ENCODE peak calls at places on chromosomes 11 and 22, in seven cellular contexts. E, H, I, A, F, L and J are unnamed samples. For H3K27me3, the result is how much of the 10 kb centered on the place peaks cover.

GRCh38 chr11:6523253-6523652 is 26.2 kb downstream of the DNHD1 start:
- DNase-seq in H (peak), I (no peak), A (peak), L (no peak), F (no peak), E (peak), J (no peak)

GRCh38 chr11:120067361-120068113 is 70.4 kb downstream of the TRIM29 start:
- DNase-seq in F (no peak), L (no peak), I (no peak), H (no peak), A (no peak), E (no peak), J (no peak)

GRCh38 chr11:34830648-34831047 is 85.5 kb downstream of the APIP start:
- DNase-seq in L (no peak), I (no peak), E (no peak), A (peak), H (no peak), F (peak), J (peak)

GRCh38 chr11:37712246-37712645 is 1114.2 kb upstream of the RAG2 start:
- DNase-seq in F (no peak), I (no peak), L (no peak), E (peak), A (no peak), H (no peak), J (no peak)

GRCh38 chr11:60924110-60924905 is at the start of gene TMEM132A:
- DNase-seq in E (peak), A (peak), F (no peak), H (no peak), L (no peak), I (peak), J (peak)

GRCh38 chr11:6572215-6572614 is 31.2 kb downstream of the RRP8 start:
- DNase-seq in A (peak), I (no peak), E (peak), F (peak), L (no peak), H (peak), J (no peak)

GRCh38 chr11:2297623-2298030 is 4.1 kb downstream of the C11orf21 start:
- DNase-seq in L (no peak), E (no peak), F (no peak), I (no peak), H (no peak), A (no peak), J (no peak)

GRCh38 chr11:67002297-67002913 is 20.5 kb upstream of the SYT12 start:
- DNase-seq in I (no peak), L (no peak), F (no peak), H (no peak), E (no peak), A (no peak), J (no peak)

GRCh38 chr11:106424111-106424510 is 346.6 kb downstream of the AASDHPPT start:
- DNase-seq in E (peak), F (peak), I (no peak), L (no peak), H (peak), A (peak), J (no peak)

GRCh38 chr22:44068422-44069191 is 44.5 kb downstream of the PARVB start:
- DNase-seq in A (no peak), I (no peak), L (peak), E (no peak), H (no peak), F (no peak), J (peak)

GRCh38 chr22:47382164-47382890 is 619.9 kb downstream of the TBC1D22A start:
- DNase-seq in A (no peak), H (no peak), I (peak), F (no peak), L (no peak), E (no peak), J (no peak)

GRCh38 chr22:36267058-36267457 is 14.1 kb downstream of the APOL1 start:
- DNase-seq in F (no peak), E (no peak), I (no peak), A (no peak), L (no peak), H (no peak), J (no peak)

GRCh38 chr11:133983660-133984316 is 27.0 kb upstream of the IGSF9B start:
- DNase-seq in I (no peak), F (no peak), L (no peak), A (no peak), E (no peak), H (no peak), J (no peak)

GRCh38 chr11:125091247-125091876 is 20.1 kb downstream of the TMEM218 start:
- DNase-seq in H (no peak), I (peak), A (peak), E (peak), L (no peak), F (peak), J (no peak)

GRCh38 chr11:108897071-108897481 is 232.2 kb downstream of the DDX10 start:
- DNase-seq in E (no peak), F (no peak), H (no peak), I (no peak), A (peak), L (no peak), J (no peak)

GRCh38 chr11:208177-208916 is 839 bp downstream of the RIC8A start:
- DNase-seq in E (peak), I (peak), L (peak), A (peak), F (no peak), H (no peak), J (peak)

DNA sequence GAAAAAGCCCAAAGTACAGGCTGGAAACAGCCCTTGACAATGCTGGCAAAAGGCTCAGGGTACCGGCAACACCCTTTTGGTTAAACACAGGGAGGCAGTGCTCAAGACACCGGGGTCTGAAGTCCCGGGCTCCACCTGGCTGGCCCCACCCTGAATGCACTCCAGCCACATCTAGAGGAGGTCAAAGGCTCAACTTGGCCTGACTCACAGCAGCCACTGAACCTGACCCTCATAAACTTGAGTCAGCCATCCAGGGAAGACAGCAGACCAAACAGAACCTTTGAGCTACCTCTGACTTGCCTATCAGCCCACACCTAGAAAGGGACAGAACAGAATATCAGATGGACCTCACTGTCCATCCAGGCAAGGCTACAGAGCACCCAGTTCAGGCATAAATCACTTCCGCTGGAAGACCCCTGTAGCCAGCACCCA is 3.8 kb downstream of the CFL1 start:
- DNase-seq in E (no peak), I (peak), F (no peak), A (no peak), L (no peak), H (no peak), J (no peak)
- H3K27ac ChIP-seq in E (no peak), I (no peak), F (no peak), A (no peak), L (no peak), H (no peak), J (no peak)

GRCh38 chr11:115193931-115194797 is 310.1 kb downstream of the CADM1 start:
- DNase-seq in F (no peak), H (no peak), L (no peak), I (no peak), A (peak), E (no peak), J (no peak)
- H3K27me3 ChIP-seq in F (under half), H (under half), L (under half), I (under half), A (under half), E (under half), J (under half)

DNA sequence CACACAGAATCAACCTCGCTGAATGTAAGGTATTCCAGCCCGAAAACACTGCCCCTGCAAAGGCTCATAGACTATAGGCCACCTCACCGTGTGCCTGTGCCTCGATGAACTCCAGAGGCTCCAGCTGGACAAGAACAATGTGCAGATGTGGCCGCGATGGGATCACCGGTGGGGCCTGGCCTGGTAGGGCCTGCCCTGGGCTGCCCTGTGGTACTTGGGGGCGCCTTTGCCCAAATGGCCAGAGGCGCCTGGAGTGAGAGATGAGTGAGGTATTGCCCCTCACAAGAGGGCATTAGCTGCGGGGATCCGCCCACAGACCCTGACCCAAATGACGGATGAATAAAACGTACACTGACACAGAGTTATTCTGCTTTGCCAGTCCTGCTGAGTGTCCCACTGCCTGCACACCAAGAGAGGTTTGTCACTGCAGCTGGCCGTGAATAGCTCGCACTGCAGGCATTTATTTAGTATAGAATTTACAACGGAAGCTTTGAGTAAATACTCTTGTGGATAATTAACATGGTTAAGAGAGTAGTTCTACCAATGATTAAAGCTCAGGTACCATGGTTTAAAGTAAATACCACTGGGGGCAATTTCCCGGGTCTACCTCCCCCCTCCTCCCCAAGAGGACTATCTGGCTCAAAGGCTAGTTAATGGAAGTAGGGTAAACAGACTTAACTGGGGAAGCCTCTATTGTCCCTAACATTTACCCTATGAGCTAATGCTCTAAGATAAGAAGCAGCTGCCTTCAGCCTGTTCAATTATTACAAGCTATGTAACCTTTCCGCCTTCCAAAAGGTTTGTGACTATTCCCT is 101.1 kb upstream of the IGLL5 start:
- DNase-seq in F (no peak), H (no peak), A (no peak), I (no peak), E (no peak), L (no peak), J (no peak)
- H3K27ac ChIP-seq in F (no peak), H (no peak), A (no peak), I (no peak), E (no peak), L (no peak), J (no peak)

GRCh38 chr22:29499852-29500251 is 19.8 kb downstream of the NEFH start:
- DNase-seq in L (no peak), H (no peak), A (no peak), E (no peak), I (no peak), F (no peak), J (no peak)
- H3K27me3 ChIP-seq in L (under half), H (under half), A (under half), E (under half), I (under half), F (under half), J (under half)

GRCh38 chr22:45688606-45689080 is 17.0 kb downstream of the ATXN10 start:
- DNase-seq in L (no peak), E (peak), A (peak), F (peak), I (no peak), H (peak), J (no peak)
- H3K27ac ChIP-seq in L (peak), E (peak), A (peak), F (peak), I (no peak), H (peak), J (no peak)

DNA sequence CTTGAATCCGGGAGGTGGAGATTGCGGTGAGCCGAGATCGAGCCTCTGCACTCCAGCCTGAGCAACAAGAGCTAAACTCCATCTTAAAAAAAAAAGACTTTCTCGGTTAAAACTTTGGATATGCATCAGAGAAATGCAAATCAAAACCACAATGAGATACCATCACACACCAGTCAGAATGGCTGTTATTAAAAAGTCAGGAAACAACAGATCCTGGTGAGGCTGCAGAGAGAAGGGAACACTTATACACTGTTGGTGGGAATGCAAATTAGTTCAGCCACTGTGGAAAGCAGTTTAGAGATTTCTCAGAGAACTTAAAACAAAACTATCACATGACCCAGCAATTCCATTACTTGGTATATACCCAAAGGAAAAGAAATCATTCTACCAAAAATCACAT is 619.4 kb upstream of the KIRREL3 start:
- DNase-seq in E (no peak), F (no peak), I (no peak), A (peak), L (no peak), H (no peak), J (no peak)
- H3K27me3 ChIP-seq in E (under half), F (under half), I (under half), A (under half), L (under half), H (under half), J (under half)

DNA sequence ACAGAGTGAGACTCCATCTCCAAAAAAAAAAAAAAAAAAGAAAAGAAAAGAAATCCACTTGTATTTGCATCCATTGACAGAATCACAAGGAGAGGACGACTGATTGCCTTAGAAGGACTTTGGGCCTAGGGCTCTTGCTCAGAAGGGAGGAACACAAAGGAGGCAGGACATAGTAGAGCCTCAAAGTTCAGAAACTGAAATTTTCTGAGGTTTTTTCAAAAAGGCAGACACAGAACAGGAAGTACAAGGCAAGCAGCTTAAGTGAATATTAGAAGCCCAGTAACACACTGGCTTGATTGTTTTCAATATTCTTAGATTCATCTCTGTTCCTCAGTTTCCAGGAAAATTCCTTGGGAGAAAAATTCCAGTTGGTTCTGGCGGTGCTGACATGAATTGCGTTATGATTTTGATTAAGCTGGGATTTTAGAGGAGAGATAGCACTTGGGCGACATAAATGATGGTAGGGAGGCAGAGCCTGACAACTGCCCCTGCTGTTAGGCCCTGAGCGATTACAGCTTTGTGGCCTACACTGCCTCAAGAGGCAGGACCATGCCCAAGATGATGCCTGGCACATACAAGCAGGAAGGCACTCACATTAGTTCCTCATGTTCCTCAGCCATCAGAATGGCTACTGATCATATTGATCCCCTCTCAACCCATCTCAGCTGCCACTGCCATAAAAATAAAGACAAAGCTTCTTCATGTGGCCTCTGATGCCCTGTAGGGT is 15.3 kb downstream of the CLPB start:
- DNase-seq in L (no peak), E (no peak), A (no peak), I (no peak), F (no peak), H (no peak), J (no peak)
- H3K27ac ChIP-seq in L (no peak), E (no peak), A (no peak), I (no peak), F (no peak), H (no peak), J (no peak)

GRCh38 chr22:19722175-19722914 is 994 bp upstream of the GP1BB start:
- DNase-seq in L (no peak), H (no peak), I (no peak), A (no peak), E (no peak), F (no peak), J (peak)

GRCh38 chr22:19722915-19723164 is 499 bp upstream of the GP1BB start:
- DNase-seq in L (no peak), A (no peak), I (no peak), E (no peak), H (no peak), F (no peak), J (no peak)

GRCh38 chr22:19720999-19721485 is 2.3 kb upstream of the GP1BB start:
- DNase-seq in E (no peak), F (no peak), L (no peak), H (no peak), I (peak), A (no peak), J (no peak)

GRCh38 chr22:19720150-19720827 is 3.0 kb upstream of the GP1BB start:
- DNase-seq in E (no peak), I (no peak), H (no peak), A (no peak), F (no peak), L (no peak), J (no peak)

GRCh38 chr22:19721486-19722172 is 1.7 kb upstream of the GP1BB start:
- DNase-seq in L (no peak), E (no peak), H (no peak), I (peak), A (no peak), F (no peak), J (no peak)
- H3K27me3 ChIP-seq in L (under half), E (under half), H (half or more), I (under half), A (under half), F (under half), J (half or more)